ENCODE peak calls at places on chromosomes 12 and 14, in four cellular contexts. One of them, this sample, is unnamed.

GRCh38 chr12:93336344-93336743 is 41.4 kb upstream of the NUDT4 start:
- DNase-seq in K562: no peak
- DNase-seq in SK-N-SH: no peak
- DNase-seq in HepG2: peak
- DNase-seq in this sample: no peak

GRCh38 chr14:77601846-77602609 is 14.4 kb downstream of the SPTLC2 start:
- DNase-seq in SK-N-SH: no peak
- DNase-seq in K562: no peak
- DNase-seq in HepG2: no peak
- DNase-seq in this sample: no peak

GRCh38 chr14:76720382-76720813 is 40.9 kb upstream of the VASH1 start:
- DNase-seq in SK-N-SH: peak
- DNase-seq in HepG2: peak
- DNase-seq in K562: peak
- DNase-seq in this sample: no peak

GRCh38 chr12:119809023-119809422 is 68.1 kb downstream of the CIT start:
- DNase-seq in SK-N-SH: no peak
- DNase-seq in HepG2: no peak
- DNase-seq in K562: no peak
- DNase-seq in this sample: no peak

GRCh38 chr14:88488081-88488480 is 66.7 kb downstream of the PTPN21 start:
- DNase-seq in SK-N-SH: no peak
- DNase-seq in K562: peak
- DNase-seq in HepG2: no peak
- DNase-seq in this sample: no peak

GRCh38 chr12:45468751-45469615 is 253.1 kb downstream of the ANO6 start:
- DNase-seq in HepG2: no peak
- DNase-seq in K562: no peak
- DNase-seq in SK-N-SH: no peak
- DNase-seq in this sample: no peak

GRCh38 chr12:132899033-132899432 is 11.6 kb upstream of the CHFR start:
- DNase-seq in HepG2: no peak
- DNase-seq in K562: no peak
- DNase-seq in SK-N-SH: no peak
- DNase-seq in this sample: no peak

GRCh38 chr14:68366656-68367055 is 426.2 kb downstream of the ZFP36L1 start:
- DNase-seq in K562: no peak
- DNase-seq in SK-N-SH: no peak
- DNase-seq in HepG2: no peak
- DNase-seq in this sample: no peak

GRCh38 chr14:63432228-63432627 is 110.9 kb downstream of the PPP2R5E start:
- DNase-seq in SK-N-SH: no peak
- DNase-seq in HepG2: no peak
- DNase-seq in K562: no peak
- DNase-seq in this sample: no peak

GRCh38 chr12:115870021-115870420 is 407.5 kb downstream of the MED13L start:
- DNase-seq in SK-N-SH: no peak
- DNase-seq in K562: no peak
- DNase-seq in HepG2: no peak
- DNase-seq in this sample: no peak

GRCh38 chr14:53037016-53037415 is 86.2 kb upstream of the FERMT2 start:
- DNase-seq in SK-N-SH: no peak
- DNase-seq in HepG2: no peak
- DNase-seq in K562: no peak
- DNase-seq in this sample: no peak

GRCh38 chr12:78062781-78063180 is 232.1 kb downstream of the NAV3 start:
- DNase-seq in HepG2: peak
- DNase-seq in SK-N-SH: no peak
- DNase-seq in K562: no peak
- DNase-seq in this sample: no peak

GRCh38 chr12:128861226-128862016 is 8.1 kb downstream of the GLT1D1 start:
- DNase-seq in HepG2: peak
- DNase-seq in SK-N-SH: no peak
- DNase-seq in K562: no peak
- DNase-seq in this sample: no peak

GRCh38 chr12:96448287-96448686 is 41.1 kb upstream of the CFAP54 start:
- DNase-seq in K562: no peak
- DNase-seq in HepG2: no peak
- DNase-seq in SK-N-SH: no peak
- DNase-seq in this sample: no peak

GRCh38 chr12:84911331-84912190 is 1.0 kb downstream of the SLC6A15 start:
- DNase-seq in SK-N-SH: peak
- DNase-seq in HepG2: no peak
- DNase-seq in K562: no peak
- DNase-seq in this sample: no peak

GRCh38 chr12:103548622-103549601 is 38.2 kb upstream of the STAB2 start:
- DNase-seq in SK-N-SH: peak
- DNase-seq in HepG2: peak
- DNase-seq in K562: peak
- DNase-seq in this sample: peak

GRCh38 chr12:124861492-124861891 is 2.2 kb downstream of the SCARB1 start:
- DNase-seq in SK-N-SH: no peak
- DNase-seq in K562: peak
- DNase-seq in HepG2: no peak
- DNase-seq in this sample: peak

GRCh38 chr14:68148276-68148675 is 328.7 kb downstream of the RAD51B start:
- DNase-seq in SK-N-SH: no peak
- DNase-seq in HepG2: no peak
- DNase-seq in K562: no peak
- DNase-seq in this sample: no peak

GRCh38 chr14:68569546-68569908 is 223.3 kb downstream of the ZFP36L1 start:
- DNase-seq in K562: no peak
- DNase-seq in HepG2: no peak
- DNase-seq in SK-N-SH: no peak
- DNase-seq in this sample: no peak

GRCh38 chr14:33291529-33292104 is 352.9 kb downstream of the NPAS3 start:
- DNase-seq in HepG2: no peak
- DNase-seq in SK-N-SH: no peak
- DNase-seq in K562: no peak
- DNase-seq in this sample: no peak

GRCh38 chr14:33294419-33294818 is 355.7 kb downstream of the NPAS3 start:
- DNase-seq in K562: no peak
- DNase-seq in SK-N-SH: no peak
- DNase-seq in HepG2: no peak
- DNase-seq in this sample: no peak

DNA sequence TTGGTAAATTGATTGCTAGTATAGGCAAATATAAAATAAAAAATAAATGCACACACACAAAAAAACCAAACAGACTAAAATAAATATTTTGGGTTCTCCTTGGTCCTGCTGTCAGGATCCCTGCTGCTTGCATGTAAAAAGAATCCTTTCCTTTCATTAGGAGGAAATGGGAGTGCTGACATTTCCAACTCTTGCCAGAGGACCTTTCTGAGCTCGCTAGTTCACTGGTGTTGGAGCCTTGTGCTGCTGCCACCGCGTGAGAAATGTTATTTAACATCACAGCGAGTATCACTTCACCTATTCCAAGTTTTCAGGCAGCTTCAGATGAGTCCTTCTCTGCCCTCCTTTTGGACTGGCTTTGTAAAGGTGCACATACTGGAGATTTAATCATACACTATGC is 358.9 kb downstream of the NPAS3 start:
- DNase-seq in K562: no peak
- DNase-seq in SK-N-SH: no peak
- DNase-seq in HepG2: no peak
- DNase-seq in this sample: no peak
- TF ChIP-seq ELF1 in K562: no peak
- TF ChIP-seq ELF1 in SK-N-SH: no peak
- TF ChIP-seq ELF1 in HepG2: no peak
- TF ChIP-seq ELF1 in this sample: no peak

GRCh38 chr12:117007618-117008017 is 91.6 kb downstream of the TESC start:
- DNase-seq in SK-N-SH: no peak
- DNase-seq in HepG2: no peak
- DNase-seq in K562: no peak
- DNase-seq in this sample: no peak

GRCh38 chr12:117012189-117012805 is 86.9 kb downstream of the TESC start:
- DNase-seq in HepG2: no peak
- DNase-seq in SK-N-SH: no peak
- DNase-seq in K562: no peak
- DNase-seq in this sample: no peak

GRCh38 chr12:117010693-117011451 is 88.3 kb downstream of the TESC start:
- DNase-seq in SK-N-SH: no peak
- DNase-seq in HepG2: no peak
- DNase-seq in K562: no peak
- DNase-seq in this sample: no peak

GRCh38 chr12:117006333-117006732 is 92.9 kb downstream of the TESC start:
- DNase-seq in K562: no peak
- DNase-seq in HepG2: no peak
- DNase-seq in SK-N-SH: no peak
- DNase-seq in this sample: no peak

GRCh38 chr12:117009759-117010158 is 89.5 kb downstream of the TESC start:
- DNase-seq in K562: no peak
- DNase-seq in SK-N-SH: no peak
- DNase-seq in HepG2: no peak
- DNase-seq in this sample: no peak
- H3K9ac ChIP-seq in K562: no peak
- H3K9ac ChIP-seq in SK-N-SH: no peak
- H3K9ac ChIP-seq in HepG2: no peak
- H3K9ac ChIP-seq in this sample: no peak

DNA sequence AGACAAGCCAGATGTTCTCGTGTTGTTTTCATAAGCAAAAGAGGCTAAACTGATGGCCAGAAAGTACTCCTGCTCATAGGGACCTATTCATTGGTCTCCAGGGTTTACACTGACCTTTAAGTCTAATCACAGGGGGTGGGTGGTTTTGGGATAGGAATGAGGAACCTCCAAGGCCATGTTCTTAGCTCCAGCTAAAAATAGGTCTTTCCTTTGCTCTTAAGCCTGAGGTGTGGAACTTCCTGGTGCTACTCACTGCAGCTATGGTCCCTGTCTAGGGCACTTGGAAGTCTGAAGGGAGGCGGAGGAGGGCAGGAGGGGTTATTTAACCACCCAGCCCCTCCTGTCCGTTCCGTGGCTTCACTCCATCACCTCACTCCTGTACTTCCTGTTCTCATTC is 18.6 kb downstream of the GPRC5A start:
- DNase-seq in HepG2: no peak
- DNase-seq in K562: peak
- DNase-seq in SK-N-SH: peak
- DNase-seq in this sample: no peak
- H2AFZ ChIP-seq in HepG2: no peak
- H2AFZ ChIP-seq in K562: no peak
- H2AFZ ChIP-seq in SK-N-SH: no peak
- H2AFZ ChIP-seq in this sample: no peak

DNA sequence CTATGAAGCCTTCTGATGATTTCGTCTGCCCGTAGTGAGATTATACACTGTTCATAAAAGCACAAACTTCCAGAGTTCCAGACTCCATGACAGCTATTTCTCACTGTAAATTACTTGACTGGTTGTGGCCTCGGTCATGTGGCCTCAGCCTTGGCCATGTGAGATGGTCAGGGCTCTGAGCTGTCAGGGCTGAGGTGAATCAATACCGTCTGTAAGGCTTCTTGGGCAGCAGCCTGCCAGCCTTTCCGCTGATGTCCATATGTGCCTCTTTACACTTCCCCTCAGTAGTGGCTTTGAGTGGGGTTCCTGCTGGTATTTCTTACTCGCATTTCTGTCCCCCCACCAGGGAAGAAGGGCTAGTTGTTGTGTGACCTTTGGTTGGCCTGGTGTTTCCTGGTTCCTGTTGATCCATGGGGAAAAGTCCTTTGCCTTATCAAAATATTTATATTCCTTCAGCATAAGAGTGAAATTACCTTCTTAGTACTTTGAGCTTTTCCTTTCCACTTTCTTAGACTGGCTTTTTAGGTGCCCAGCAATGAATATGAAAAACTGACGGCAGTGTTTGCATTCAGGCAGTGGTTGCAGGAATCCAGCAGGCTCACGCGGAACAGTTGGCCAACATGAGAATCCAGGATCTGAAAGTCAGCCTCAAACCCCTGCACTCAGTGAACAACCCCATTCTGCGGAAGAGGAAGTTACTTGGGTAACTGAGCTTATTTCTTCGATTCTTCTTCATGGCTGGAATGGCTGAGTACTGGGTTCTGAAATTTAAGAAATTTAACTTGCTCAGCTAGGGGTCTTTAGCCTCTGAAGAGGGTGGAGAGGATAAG is 46.1 kb downstream of the MAPKAPK5 start:
- DNase-seq in SK-N-SH: no peak
- DNase-seq in HepG2: no peak
- DNase-seq in K562: no peak
- DNase-seq in this sample: no peak
- TF ChIP-seq ELF1 in SK-N-SH: no peak
- TF ChIP-seq ELF1 in HepG2: no peak
- TF ChIP-seq ELF1 in K562: no peak
- TF ChIP-seq ELF1 in this sample: no peak

GRCh38 chr14:96888158-96888557 is 91.0 kb downstream of the VRK1 start:
- DNase-seq in HepG2: no peak
- DNase-seq in SK-N-SH: no peak
- DNase-seq in K562: no peak
- DNase-seq in this sample: no peak
- H3K9ac ChIP-seq in HepG2: no peak
- H3K9ac ChIP-seq in SK-N-SH: no peak
- H3K9ac ChIP-seq in K562: no peak
- H3K9ac ChIP-seq in this sample: no peak

GRCh38 chr12:27309293-27309994 is 23.2 kb upstream of the BMAL2 start:
- DNase-seq in K562: no peak
- DNase-seq in HepG2: no peak
- DNase-seq in SK-N-SH: no peak
- DNase-seq in this sample: no peak
- H2AFZ ChIP-seq in K562: no peak
- H2AFZ ChIP-seq in HepG2: no peak
- H2AFZ ChIP-seq in SK-N-SH: no peak
- H2AFZ ChIP-seq in this sample: no peak

DNA sequence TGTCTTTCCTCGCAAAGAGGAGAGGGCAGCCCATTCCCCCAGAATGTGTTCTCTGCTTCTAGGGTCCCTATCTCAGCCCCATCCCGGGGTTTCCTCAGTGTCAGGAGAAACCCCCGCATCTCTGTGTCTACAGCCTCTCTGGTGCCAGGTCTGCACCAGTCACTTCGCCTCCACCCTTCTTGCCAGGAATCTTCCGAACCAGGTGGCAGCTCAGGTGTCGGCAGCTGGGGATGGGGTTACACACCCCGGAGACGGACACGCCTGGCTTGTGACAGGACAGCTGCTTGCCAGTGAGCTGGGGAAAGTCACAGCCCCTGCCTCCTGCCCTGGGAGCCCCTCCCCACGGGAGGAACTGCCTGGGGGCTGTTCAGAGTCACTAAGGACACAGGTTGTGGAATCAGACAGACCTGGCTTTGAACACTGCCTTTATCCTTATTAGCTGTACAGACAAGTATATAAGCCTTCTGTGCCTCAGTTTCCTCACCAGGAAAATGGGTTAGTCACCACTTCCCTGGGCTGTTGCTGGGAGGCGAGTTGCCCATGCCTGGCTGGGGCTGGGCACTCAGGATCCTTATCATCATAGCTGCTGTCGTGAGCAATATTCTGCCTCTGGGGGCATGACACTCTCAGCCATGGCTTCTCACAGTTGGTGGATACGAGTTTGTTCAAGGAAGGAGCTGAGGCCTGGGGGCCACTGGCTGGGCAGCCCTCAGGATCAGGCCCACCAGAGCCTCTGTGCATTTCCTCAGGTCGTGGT is 10.8 kb downstream of the HIP1R start:
- DNase-seq in SK-N-SH: peak
- DNase-seq in HepG2: no peak
- DNase-seq in K562: no peak
- DNase-seq in this sample: no peak
- TF ChIP-seq ELF1 in SK-N-SH: no peak
- TF ChIP-seq ELF1 in HepG2: no peak
- TF ChIP-seq ELF1 in K562: no peak
- TF ChIP-seq ELF1 in this sample: no peak

This sample was measured in HCT116.